ENCODE peak calls at places on chromosomes 7 and 10, in nine cellular contexts. One of them, this sample, is unnamed.

GRCh38 chr7:39554583-39555140 is 11.5 kb upstream of the YAE1 start:
- DNase-seq in brain microvascular endothelial cell: no peak
- DNase-seq in kidney glomerular epithelial cell: no peak
- DNase-seq in WTC11: no peak
- DNase-seq in AG04449: peak
- DNase-seq in stimulated activated CD4-positive, alpha-beta T cell treated with anti-CD3 and anti-CD28 coated beads, Interleukin-12 subunit alpha, Interleukin-12 subunit beta, amount 100 ng/mL, for 4 hours: no peak
- DNase-seq in cardiac fibroblast: no peak
- DNase-seq in right cardiac atrium: no peak
- DNase-seq in lower lobe of right lung: no peak
- DNase-seq in this sample: no peak

GRCh38 chr7:99623702-99624447 is 7.1 kb downstream of the ZSCAN25 start:
- DNase-seq in brain microvascular endothelial cell: no peak
- DNase-seq in cardiac fibroblast: no peak
- DNase-seq in lower lobe of right lung: no peak
- DNase-seq in right cardiac atrium: no peak
- DNase-seq in stimulated activated CD4-positive, alpha-beta T cell treated with anti-CD3 and anti-CD28 coated beads, Interleukin-12 subunit alpha, Interleukin-12 subunit beta, amount 100 ng/mL, for 4 hours: no peak
- DNase-seq in WTC11: no peak
- DNase-seq in kidney glomerular epithelial cell: peak
- DNase-seq in AG04449: no peak
- DNase-seq in this sample: no peak

GRCh38 chr10:70939397-70939796 is 51.0 kb upstream of the PCBD1 start:
- DNase-seq in kidney glomerular epithelial cell: no peak
- DNase-seq in cardiac fibroblast: no peak
- DNase-seq in brain microvascular endothelial cell: no peak
- DNase-seq in stimulated activated CD4-positive, alpha-beta T cell treated with anti-CD3 and anti-CD28 coated beads, Interleukin-12 subunit alpha, Interleukin-12 subunit beta, amount 100 ng/mL, for 4 hours: no peak
- DNase-seq in lower lobe of right lung: no peak
- DNase-seq in right cardiac atrium: no peak
- DNase-seq in WTC11: no peak
- DNase-seq in AG04449: no peak
- DNase-seq in this sample: no peak

GRCh38 chr7:2639994-2640830 is 8.4 kb downstream of the TTYH3 start:
- DNase-seq in stimulated activated CD4-positive, alpha-beta T cell treated with anti-CD3 and anti-CD28 coated beads, Interleukin-12 subunit alpha, Interleukin-12 subunit beta, amount 100 ng/mL, for 4 hours: no peak
- DNase-seq in lower lobe of right lung: no peak
- DNase-seq in kidney glomerular epithelial cell: no peak
- DNase-seq in brain microvascular endothelial cell: no peak
- DNase-seq in cardiac fibroblast: no peak
- DNase-seq in AG04449: no peak
- DNase-seq in WTC11: no peak
- DNase-seq in right cardiac atrium: no peak
- DNase-seq in this sample: no peak

GRCh38 chr10:4474829-4475228 is 351.2 kb upstream of the AKR1E2 start:
- DNase-seq in stimulated activated CD4-positive, alpha-beta T cell treated with anti-CD3 and anti-CD28 coated beads, Interleukin-12 subunit alpha, Interleukin-12 subunit beta, amount 100 ng/mL, for 4 hours: no peak
- DNase-seq in right cardiac atrium: no peak
- DNase-seq in WTC11: no peak
- DNase-seq in brain microvascular endothelial cell: no peak
- DNase-seq in AG04449: no peak
- DNase-seq in kidney glomerular epithelial cell: no peak
- DNase-seq in cardiac fibroblast: no peak
- DNase-seq in lower lobe of right lung: no peak
- DNase-seq in this sample: no peak

GRCh38 chr7:158958618-158959017 is 102.3 kb downstream of the DYNC2I1 start:
- DNase-seq in right cardiac atrium: no peak
- DNase-seq in kidney glomerular epithelial cell: no peak
- DNase-seq in cardiac fibroblast: no peak
- DNase-seq in lower lobe of right lung: no peak
- DNase-seq in AG04449: no peak
- DNase-seq in stimulated activated CD4-positive, alpha-beta T cell treated with anti-CD3 and anti-CD28 coated beads, Interleukin-12 subunit alpha, Interleukin-12 subunit beta, amount 100 ng/mL, for 4 hours: no peak
- DNase-seq in brain microvascular endothelial cell: no peak
- DNase-seq in WTC11: no peak
- DNase-seq in this sample: no peak

GRCh38 chr7:129740574-129740973 is 129.1 kb downstream of the NRF1 start:
- DNase-seq in right cardiac atrium: no peak
- DNase-seq in WTC11: no peak
- DNase-seq in kidney glomerular epithelial cell: no peak
- DNase-seq in cardiac fibroblast: no peak
- DNase-seq in lower lobe of right lung: no peak
- DNase-seq in AG04449: no peak
- DNase-seq in brain microvascular endothelial cell: no peak
- DNase-seq in stimulated activated CD4-positive, alpha-beta T cell treated with anti-CD3 and anti-CD28 coated beads, Interleukin-12 subunit alpha, Interleukin-12 subunit beta, amount 100 ng/mL, for 4 hours: no peak
- DNase-seq in this sample: no peak

GRCh38 chr10:32413513-32413912 is 32.4 kb upstream of the CCDC7 start:
- DNase-seq in AG04449: peak
- DNase-seq in stimulated activated CD4-positive, alpha-beta T cell treated with anti-CD3 and anti-CD28 coated beads, Interleukin-12 subunit alpha, Interleukin-12 subunit beta, amount 100 ng/mL, for 4 hours: peak
- DNase-seq in lower lobe of right lung: no peak
- DNase-seq in cardiac fibroblast: peak
- DNase-seq in right cardiac atrium: no peak
- DNase-seq in brain microvascular endothelial cell: peak
- DNase-seq in kidney glomerular epithelial cell: peak
- DNase-seq in WTC11: no peak
- DNase-seq in this sample: peak

GRCh38 chr10:74056081-74056818 is 58.3 kb downstream of the VCL start:
- DNase-seq in stimulated activated CD4-positive, alpha-beta T cell treated with anti-CD3 and anti-CD28 coated beads, Interleukin-12 subunit alpha, Interleukin-12 subunit beta, amount 100 ng/mL, for 4 hours: no peak
- DNase-seq in cardiac fibroblast: peak
- DNase-seq in brain microvascular endothelial cell: peak
- DNase-seq in right cardiac atrium: no peak
- DNase-seq in WTC11: no peak
- DNase-seq in lower lobe of right lung: no peak
- DNase-seq in kidney glomerular epithelial cell: peak
- DNase-seq in AG04449: peak
- DNase-seq in this sample: no peak

GRCh38 chr10:97333351-97333600 is 1.3 kb downstream of the FRAT2 start:
- DNase-seq in WTC11: peak
- DNase-seq in brain microvascular endothelial cell: no peak
- DNase-seq in kidney glomerular epithelial cell: no peak
- DNase-seq in stimulated activated CD4-positive, alpha-beta T cell treated with anti-CD3 and anti-CD28 coated beads, Interleukin-12 subunit alpha, Interleukin-12 subunit beta, amount 100 ng/mL, for 4 hours: no peak
- DNase-seq in right cardiac atrium: peak
- DNase-seq in lower lobe of right lung: no peak
- DNase-seq in cardiac fibroblast: peak
- DNase-seq in AG04449: no peak
- DNase-seq in this sample: no peak